ENCODE peak calls at places on chromosomes 1 and 21, in six cellular contexts. B, L, I, C, P and E are unnamed samples.

GRCh38 chr1:53468374-53468773 is 9.2 kb downstream of the DMRTB1 start:
- DNase-seq in I (no peak), C (no peak), L (no peak), P (no peak), B (no peak), E (no peak)

GRCh38 chr1:173099166-173099565 is 48.4 kb upstream of the TNFSF18 start:
- DNase-seq in I (no peak), B (no peak), P (no peak), L (no peak), C (peak; percentile 21), E (no peak)

GRCh38 chr1:228901936-228902681 is 166.8 kb downstream of the RHOU start:
- DNase-seq in L (no peak), P (peak; percentile 24), B (no peak), I (no peak), C (no peak), E (no peak)

GRCh38 chr1:57683037-57683928 is 259.4 kb upstream of the DAB1 start:
- DNase-seq in P (peak; percentile 61), C (no peak), L (peak; percentile 56), B (no peak), I (no peak), E (no peak)

GRCh38 chr21:43736224-43736883 is 17.4 kb downstream of the PDXK start:
- DNase-seq in B (no peak), I (no peak), C (peak; percentile 17), P (no peak), L (no peak), E (no peak)

GRCh38 chr1:202189919-202190715 is 3.5 kb upstream of the LGR6 start:
- DNase-seq in I (no peak), B (peak; percentile 6), C (peak; percentile 46), L (peak; percentile 65), P (no peak), E (peak; percentile 81)

GRCh38 chr1:68516066-68516465 is 19.2 kb upstream of the DEPDC1 start:
- DNase-seq in B (no peak), P (no peak), I (no peak), C (no peak), L (no peak), E (no peak)

GRCh38 chr1:21027805-21028204 is 148.9 kb downstream of the EIF4G3 start:
- DNase-seq in C (no peak), L (no peak), B (peak; percentile 37), P (no peak), I (no peak), E (no peak)

GRCh38 chr1:167095368-167095767 is 1.5 kb downstream of the STYXL2 start:
- DNase-seq in C (peak; percentile 35), I (no peak), B (peak; percentile 61), L (no peak), P (no peak), E (no peak)

GRCh38 chr1:167713330-167714081 is 8.3 kb upstream of the MPZL1 start:
- DNase-seq in B (peak; percentile 24), I (peak; percentile 32), P (peak; percentile 79), L (peak; percentile 59), C (peak; percentile 54), E (no peak)

DNA sequence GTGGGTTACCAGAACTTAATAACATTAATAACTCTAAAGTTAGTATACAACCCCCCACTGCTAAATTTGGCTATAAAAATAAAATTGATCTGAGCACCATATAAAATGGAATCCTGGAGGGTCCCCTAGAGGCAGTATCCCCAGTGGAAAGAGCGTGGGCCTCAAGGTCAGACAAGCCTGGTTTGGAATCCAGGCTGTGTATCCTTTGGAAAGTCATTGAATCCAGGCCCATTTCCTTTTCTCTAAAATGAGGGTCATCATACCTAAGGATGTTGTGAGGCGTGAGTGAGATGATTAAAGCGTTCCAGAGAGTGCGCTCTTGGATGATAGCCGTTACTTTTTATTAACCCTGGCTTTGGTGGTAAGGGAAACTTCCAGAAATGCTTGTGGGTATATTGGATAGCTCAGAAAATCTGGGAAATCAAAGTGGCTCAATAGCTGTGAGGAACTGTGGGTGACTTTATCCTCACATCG is 671 bp upstream of the ZNF436 start:
- DNase-seq in P (no peak), L (no peak), C (peak; percentile 20), I (no peak), B (no peak), E (no peak)
- H2AK5ac ChIP-seq in P (no peak overlapping the region), L (no peak overlapping the region), C (peak overlapping the region; percentile 84), I (no peak overlapping the region), B (peak overlapping the region; percentile 67), E (peak overlapping the region; percentile 3)

DNA sequence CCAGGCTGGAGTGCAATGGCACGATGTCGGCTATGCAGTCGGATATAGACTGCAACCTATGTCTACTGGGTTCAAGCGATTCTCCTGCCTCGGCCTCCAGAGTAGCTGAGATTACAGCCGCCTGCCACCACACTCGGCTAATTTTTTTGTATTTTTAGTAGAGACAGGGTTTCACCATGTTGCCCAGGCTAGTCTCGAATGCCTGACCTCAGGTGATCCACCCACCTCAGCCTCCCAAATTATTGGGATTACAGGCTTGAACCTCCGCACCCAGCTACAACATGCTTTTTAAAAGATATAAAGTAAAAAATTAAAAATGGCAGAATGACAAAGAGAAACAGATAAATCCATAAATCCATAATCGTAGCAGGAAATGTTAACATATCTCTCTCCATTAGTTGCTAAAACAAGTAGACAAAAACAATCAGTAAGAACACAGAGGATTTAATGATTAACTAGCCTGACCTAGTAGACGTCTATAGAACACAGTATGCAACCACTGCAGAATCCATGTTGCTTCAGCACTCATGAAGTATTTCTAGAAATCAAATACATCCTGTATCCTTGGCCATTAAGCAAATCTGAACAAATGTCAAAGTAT is 59.9 kb upstream of the SPOCD1 start:
- DNase-seq in P (no peak), C (no peak), B (no peak), I (no peak), L (no peak), E (no peak)
- H2AFZ ChIP-seq in P (no peak overlapping the region), C (no peak overlapping the region), B (no peak overlapping the region), I (no peak overlapping the region), L (no peak overlapping the region), E (no peak overlapping the region)

DNA sequence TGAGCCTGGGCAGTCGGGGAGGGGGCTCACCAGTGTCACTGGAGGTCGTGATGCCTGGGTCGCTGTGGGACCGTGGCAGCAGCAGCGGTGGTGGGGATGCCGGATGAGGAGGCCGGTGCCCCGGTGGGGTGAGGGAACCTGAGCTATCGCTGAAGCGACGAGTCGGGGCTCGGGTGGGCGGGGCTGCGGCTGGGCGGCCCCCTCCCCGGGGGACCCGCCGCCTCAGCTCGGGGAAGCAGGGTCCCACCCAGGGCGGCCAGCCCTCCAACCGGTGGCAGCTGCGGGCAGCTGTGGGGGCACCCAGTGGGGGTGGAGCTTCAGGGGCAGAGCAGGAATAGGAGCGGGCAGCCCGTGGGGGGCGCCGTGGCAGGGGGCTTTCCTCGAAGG is 5.0 kb downstream of the ENTREP3 start:
- DNase-seq in P (no peak), L (no peak), I (no peak), C (no peak), B (no peak), E (no peak)
- H3K4me2 ChIP-seq in P (peak overlapping the region; percentile 0), L (peak overlapping the region; percentile 22), I (peak overlapping the region; percentile 59), C (peak overlapping the region; percentile 31), B (no peak overlapping the region), E (peak overlapping the region; percentile 69)

DNA sequence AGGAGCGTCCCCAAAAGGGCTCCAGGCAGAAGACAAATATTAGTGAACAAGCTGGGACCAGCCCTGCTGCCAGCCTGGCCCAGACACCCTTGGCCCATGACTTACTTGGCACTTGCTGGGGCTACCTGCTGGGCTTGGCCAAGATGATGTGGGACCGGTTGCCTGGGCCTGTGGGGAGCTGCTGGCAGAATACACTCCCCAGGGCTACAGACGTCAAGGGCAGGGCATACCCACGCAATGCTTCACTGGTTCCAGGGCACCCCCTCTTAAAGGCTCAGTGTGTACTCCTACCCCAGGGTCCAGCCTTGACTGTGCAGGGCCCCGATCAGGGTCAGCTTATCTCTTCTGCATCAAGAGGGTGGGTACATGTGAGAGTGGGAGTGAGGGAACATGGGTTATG is 106.5 kb upstream of the SLC2A1 start:
- DNase-seq in P (no peak), L (no peak), I (no peak), B (no peak), C (no peak), E (no peak)
- H2AK5ac ChIP-seq in P (peak overlapping the region; percentile 45), L (no peak overlapping the region), I (peak overlapping the region; percentile 42), B (no peak overlapping the region), C (no peak overlapping the region), E (peak overlapping the region; percentile 24)

DNA sequence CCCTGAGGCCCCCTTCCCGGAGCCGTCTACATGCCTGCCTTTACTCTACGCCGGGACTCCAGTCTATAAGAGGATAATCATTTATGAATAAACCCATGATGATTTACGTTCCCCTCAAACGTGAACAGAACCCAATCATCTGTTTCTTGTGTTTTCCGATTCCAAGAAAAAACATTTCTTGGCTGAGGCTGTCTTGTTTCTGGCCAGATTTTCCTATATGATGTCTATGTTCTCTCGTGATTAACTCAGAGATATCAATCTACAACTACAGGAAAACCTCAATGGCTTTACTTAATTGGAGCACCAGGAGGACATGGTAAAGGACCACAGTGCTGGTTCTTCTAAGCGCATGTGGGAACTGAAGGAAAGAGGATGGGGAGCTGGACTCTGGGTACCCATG is 22.3 kb downstream of the RCAN1 start:
- DNase-seq in B (no peak), P (no peak), I (no peak), L (no peak), C (peak; percentile 56), E (no peak)
- H2AFZ ChIP-seq in B (no peak overlapping the region), P (no peak overlapping the region), I (no peak overlapping the region), L (no peak overlapping the region), C (no peak overlapping the region), E (no peak overlapping the region)

DNA sequence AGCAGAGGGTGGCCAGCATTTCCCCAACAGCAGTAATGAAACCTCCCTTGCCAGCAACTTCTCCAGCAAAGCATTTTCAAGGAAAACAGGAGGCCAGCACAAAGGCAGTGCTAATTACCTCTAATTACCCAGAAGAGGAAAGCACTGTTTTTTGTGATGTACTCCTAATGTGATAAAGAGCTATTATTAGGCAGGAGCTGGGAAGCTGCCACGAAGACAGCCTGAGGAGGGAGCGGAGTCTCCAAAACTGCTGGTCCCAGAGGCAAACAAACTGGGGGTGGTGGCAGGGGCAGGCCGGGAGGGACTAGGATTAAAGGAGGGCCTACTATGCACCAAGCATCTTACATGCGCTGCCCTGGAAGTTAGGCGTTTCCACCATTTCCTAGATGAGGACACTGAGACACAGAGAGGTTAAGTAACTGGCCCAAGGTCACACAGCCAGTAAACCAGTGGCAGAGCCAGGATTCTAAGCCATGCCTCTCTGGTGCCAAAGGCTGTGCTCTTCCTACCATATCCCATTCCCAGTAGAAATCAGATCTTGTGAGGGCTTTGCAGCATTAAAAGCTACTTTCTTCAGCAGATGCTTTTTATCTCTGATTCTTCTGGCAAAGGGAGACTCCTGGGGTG is 24.6 kb downstream of the HTR6 start:
- DNase-seq in C (no peak), L (no peak), I (no peak), B (no peak), P (no peak), E (no peak)
- H3K4me2 ChIP-seq in C (no peak overlapping the region), L (no peak overlapping the region), I (no peak overlapping the region), B (no peak overlapping the region), P (no peak overlapping the region), E (no peak overlapping the region)

GRCh38 chr1:245062906-245063305 is 91.9 kb upstream of the KIF26B start:
- DNase-seq in L (no peak), B (no peak), P (no peak), C (no peak), I (no peak), E (no peak)
- H2AK5ac ChIP-seq in L (no peak overlapping the region), B (peak overlapping the region; percentile 8), P (no peak overlapping the region), C (no peak overlapping the region), I (no peak overlapping the region), E (no peak overlapping the region)

DNA sequence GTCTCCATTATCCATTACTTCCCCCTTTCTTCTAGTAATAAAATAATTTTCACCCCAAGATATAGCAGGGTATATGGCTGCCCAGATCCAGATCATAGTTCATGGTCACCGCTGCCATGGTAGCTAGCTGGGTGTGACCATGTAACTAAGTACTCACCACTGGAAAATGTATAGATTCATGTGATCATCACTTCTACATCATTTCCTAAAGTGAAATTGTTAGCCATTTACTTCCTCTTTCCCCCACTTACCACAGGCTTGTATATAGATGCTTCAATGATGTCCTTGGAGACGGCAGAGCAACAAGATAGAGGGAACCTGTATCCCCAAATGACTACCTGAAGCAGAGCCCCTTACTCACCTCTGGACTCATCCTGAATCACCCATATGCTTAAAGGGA is 22.7 kb upstream of the EYA3 start:
- DNase-seq in B (no peak), P (no peak), C (no peak), I (no peak), L (no peak), E (peak; percentile 25)
- H2AFZ ChIP-seq in B (no peak overlapping the region), P (no peak overlapping the region), C (no peak overlapping the region), I (no peak overlapping the region), L (no peak overlapping the region), E (no peak overlapping the region)